ENCODE peak calls at places on chromosomes 11 and 22, in nine cellular contexts. I, H, A, B, D, L, V, W and R are unnamed samples.

GRCh38 chr11:125382211-125382807 is 113.8 kb downstream of the FEZ1 start:
- DNase-seq in I (no peak), H (no peak), A (no peak), B (peak), D (no peak), L (no peak), V (no peak), W (peak), R (no peak)

GRCh38 chr11:2818503-2818902 is 67.1 kb downstream of the CDKN1C start:
- DNase-seq in I (no peak), H (no peak), A (no peak), B (no peak), D (no peak), L (no peak), V (no peak), W (peak), R (no peak)

GRCh38 chr11:2885017-2885675 is 429 bp downstream of the CDKN1C start:
- DNase-seq in I (peak), H (peak), A (no peak), B (peak), D (peak), L (peak), V (peak), W (peak), R (no peak)

GRCh38 chr22:49091451-49091850 is 736.2 kb downstream of the BRD1 start:
- DNase-seq in I (no peak), H (no peak), A (no peak), B (no peak), D (no peak), L (no peak), V (no peak), W (peak), R (no peak)

GRCh38 chr22:18115844-18116480 is 5.4 kb downstream of the TUBA8 start:
- DNase-seq in I (no peak), H (no peak), A (no peak), B (no peak), D (no peak), L (no peak), V (no peak), W (no peak), R (no peak)

GRCh38 chr22:23565942-23566715 is 14.0 kb downstream of the IGLL1 start:
- DNase-seq in I (no peak), H (peak), A (no peak), B (no peak), D (peak), L (no peak), V (no peak), W (peak), R (peak)

GRCh38 chr11:106304274-106304673 is 226.8 kb downstream of the AASDHPPT start:
- DNase-seq in I (peak), H (no peak), A (no peak), B (peak), D (no peak), L (no peak), V (peak), W (no peak), R (no peak)

GRCh38 chr11:86952933-86953637 is 2.1 kb downstream of the FZD4 start:
- DNase-seq in I (no peak), H (no peak), A (no peak), B (no peak), D (no peak), L (no peak), V (peak), W (no peak), R (no peak)

GRCh38 chr11:65291613-65292012 is 23.1 kb upstream of the CDC42EP2 start:
- DNase-seq in I (peak), H (no peak), A (no peak), B (peak), D (no peak), L (peak), V (peak), W (no peak), R (no peak)

GRCh38 chr11:10366568-10367331 is 61.9 kb downstream of the ADM start:
- DNase-seq in I (peak), H (peak), A (peak), B (peak), D (peak), L (peak), V (peak), W (peak), R (peak)

GRCh38 chr11:69057236-69057635 is 8.5 kb downstream of the TPCN2 start:
- DNase-seq in I (no peak), H (no peak), A (no peak), B (no peak), D (no peak), L (no peak), V (no peak), W (no peak), R (no peak)

GRCh38 chr11:116605543-116605942 is 167.2 kb downstream of the BUD13 start:
- DNase-seq in I (peak), H (no peak), A (no peak), B (no peak), D (peak), L (peak), V (peak), W (no peak), R (no peak)

GRCh38 chr11:111918390-111919256 is at the start of gene C11orf52:
- DNase-seq in I (peak), H (no peak), A (no peak), B (peak), D (peak), L (peak), V (peak), W (no peak), R (no peak)

GRCh38 chr11:57324154-57324885 is 432 bp downstream of the TNKS1BP1 start:
- DNase-seq in I (peak), H (peak), A (no peak), B (peak), D (peak), L (peak), V (peak), W (peak), R (no peak)

GRCh38 chr22:48588151-48588880 is 1239.4 kb downstream of the BRD1 start:
- DNase-seq in I (no peak), H (no peak), A (no peak), B (no peak), D (no peak), L (no peak), V (no peak), W (no peak), R (no peak)

GRCh38 chr22:21940521-21940920 is 12.1 kb downstream of the PPM1F start:
- DNase-seq in I (no peak), H (no peak), A (no peak), B (no peak), D (no peak), L (peak), V (no peak), W (no peak), R (no peak)

GRCh38 chr11:82305123-82305522 is 428.5 kb downstream of the FAM181B start:
- DNase-seq in I (no peak), H (no peak), A (no peak), B (no peak), D (no peak), L (no peak), V (no peak), W (no peak), R (no peak)

GRCh38 chr11:83827520-83827919 is 541.4 kb upstream of the CCDC90B start:
- DNase-seq in I (peak), H (no peak), A (no peak), B (peak), D (no peak), L (no peak), V (no peak), W (no peak), R (no peak)

GRCh38 chr11:74307409-74307808 is 4.0 kb downstream of the P4HA3 start:
- DNase-seq in I (peak), H (no peak), A (no peak), B (no peak), D (peak), L (no peak), V (peak), W (no peak), R (no peak)

GRCh38 chr11:11416502-11416901 is 63.5 kb upstream of the CSNK2A3 start:
- DNase-seq in I (peak), H (no peak), A (no peak), B (peak), D (no peak), L (peak), V (peak), W (no peak), R (no peak)

GRCh38 chr22:48858121-48858520 is 969.6 kb downstream of the BRD1 start:
- DNase-seq in I (no peak), H (no peak), A (no peak), B (no peak), D (no peak), L (no peak), V (no peak), W (no peak), R (no peak)

GRCh38 chr11:12715131-12715530 is 40.9 kb downstream of the TEAD1 start:
- DNase-seq in I (no peak), H (no peak), A (no peak), B (no peak), D (no peak), L (no peak), V (no peak), W (no peak), R (no peak)

GRCh38 chr11:91243630-91244029 is 981.0 kb upstream of the FAT3 start:
- DNase-seq in I (no peak), H (no peak), A (no peak), B (no peak), D (no peak), L (peak), V (peak), W (no peak), R (no peak)

GRCh38 chr11:46520971-46521745 is 72.7 kb downstream of the AMBRA1 start:
- DNase-seq in I (peak), H (no peak), A (no peak), B (peak), D (no peak), L (peak), V (peak), W (no peak), R (no peak)

GRCh38 chr11:95698939-95699562 is 90.5 kb downstream of the FAM76B start:
- DNase-seq in I (no peak), H (no peak), A (no peak), B (peak), D (no peak), L (no peak), V (peak), W (no peak), R (no peak)

GRCh38 chr11:64684357-64684756 is 38.6 kb downstream of the NRXN2 start:
- DNase-seq in I (no peak), H (no peak), A (no peak), B (no peak), D (no peak), L (no peak), V (no peak), W (no peak), R (no peak)

GRCh38 chr11:65204646-65205601 is 23.2 kb downstream of the CAPN1 start:
- DNase-seq in I (peak), H (peak), A (no peak), B (peak), D (peak), L (peak), V (peak), W (peak), R (peak)

GRCh38 chr11:99911116-99911515 is 776.0 kb upstream of the ARHGAP42 start:
- DNase-seq in I (no peak), H (no peak), A (no peak), B (no peak), D (no peak), L (peak), V (no peak), W (no peak), R (no peak)

GRCh38 chr22:28883917-28884753 is 763 bp downstream of the ZNRF3 start:
- DNase-seq in I (no peak), H (peak), A (no peak), B (peak), D (peak), L (peak), V (peak), W (peak), R (peak)

GRCh38 chr11:34185926-34186841 is 80.8 kb downstream of the NAT10 start:
- DNase-seq in I (no peak), H (no peak), A (no peak), B (no peak), D (no peak), L (no peak), V (no peak), W (no peak), R (no peak)

GRCh38 chr11:86676533-86677154 is 4.2 kb upstream of the ME3 start:
- DNase-seq in I (no peak), H (no peak), A (no peak), B (no peak), D (peak), L (peak), V (no peak), W (no peak), R (no peak)

GRCh38 chr11:96311120-96311568 is 31.9 kb downstream of the MAML2 start:
- DNase-seq in I (peak), H (no peak), A (no peak), B (peak), D (no peak), L (peak), V (peak), W (no peak), R (no peak)

GRCh38 chr22:21629262-21630149 is at the start of gene YDJC:
- DNase-seq in I (peak), H (peak), A (peak), B (peak), D (peak), L (peak), V (peak), W (peak), R (peak)

GRCh38 chr11:14554959-14555358 is 34.8 kb upstream of the PSMA1 start:
- DNase-seq in I (no peak), H (no peak), A (no peak), B (peak), D (no peak), L (no peak), V (peak), W (no peak), R (peak)

GRCh38 chr11:11813288-11813962 is 28.3 kb upstream of the USP47 start:
- DNase-seq in I (peak), H (peak), A (peak), B (peak), D (no peak), L (peak), V (peak), W (no peak), R (no peak)

GRCh38 chr22:35537252-35537651 is 3.4 kb upstream of the RASD2 start:
- DNase-seq in I (no peak), H (no peak), A (no peak), B (no peak), D (no peak), L (no peak), V (no peak), W (no peak), R (no peak)

GRCh38 chr11:72969894-72970335 is 155.7 kb downstream of the ATG16L2 start:
- DNase-seq in I (peak), H (no peak), A (no peak), B (peak), D (no peak), L (peak), V (peak), W (no peak), R (no peak)

GRCh38 chr11:77074626-77075221 is 8.0 kb downstream of the CAPN5 start:
- DNase-seq in I (no peak), H (peak), A (no peak), B (peak), D (no peak), L (no peak), V (no peak), W (no peak), R (no peak)

GRCh38 chr11:59616396-59616982 is 915 bp upstream of the OSBP start:
- DNase-seq in I (no peak), H (no peak), A (no peak), B (no peak), D (no peak), L (no peak), V (no peak), W (peak), R (no peak)

GRCh38 chr22:42970029-42970428 is 44.9 kb downstream of the PACSIN2 start:
- DNase-seq in I (no peak), H (no peak), A (no peak), B (no peak), D (no peak), L (peak), V (no peak), W (no peak), R (no peak)
- H3K4me3 ChIP-seq in I (no peak), H (no peak), A (no peak), B (no peak), D (no peak), L (no peak), V (no peak), W (no peak), R (no peak)

GRCh38 chr11:36564376-36565032 is 3.3 kb upstream of the RAG1 start:
- DNase-seq in I (peak), H (no peak), A (no peak), B (peak), D (peak), L (peak), V (peak), W (no peak), R (peak)
- H3K4me3 ChIP-seq in I (peak), H (peak), A (peak), B (peak), D (peak), L (peak), V (peak), W (peak), R (no peak)

DNA sequence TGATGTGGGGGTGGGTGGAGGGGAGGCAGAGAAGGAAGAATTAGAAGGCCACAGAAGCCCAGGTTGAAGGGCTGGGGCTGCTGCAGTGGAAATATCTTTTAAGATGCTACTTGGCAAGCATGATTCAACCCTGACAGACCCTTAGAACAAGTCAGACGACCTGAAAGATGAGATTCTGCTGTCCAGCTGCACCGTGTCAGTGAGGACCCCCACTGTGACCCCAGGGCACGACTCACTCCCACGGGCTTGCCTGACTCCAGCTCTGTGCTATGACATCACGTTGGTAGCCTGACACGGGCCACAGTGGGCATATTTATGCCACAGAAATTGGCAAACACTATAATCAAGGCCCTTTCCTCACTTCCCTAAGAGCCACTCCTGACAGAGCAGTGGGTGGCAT is 36.1 kb downstream of the LRFN4 start:
- DNase-seq in I (no peak), H (no peak), A (no peak), B (peak), D (no peak), L (peak), V (no peak), W (no peak), R (no peak)
- H3K4me3 ChIP-seq in I (no peak), H (no peak), A (no peak), B (no peak), D (no peak), L (no peak), V (no peak), W (no peak), R (no peak)

DNA sequence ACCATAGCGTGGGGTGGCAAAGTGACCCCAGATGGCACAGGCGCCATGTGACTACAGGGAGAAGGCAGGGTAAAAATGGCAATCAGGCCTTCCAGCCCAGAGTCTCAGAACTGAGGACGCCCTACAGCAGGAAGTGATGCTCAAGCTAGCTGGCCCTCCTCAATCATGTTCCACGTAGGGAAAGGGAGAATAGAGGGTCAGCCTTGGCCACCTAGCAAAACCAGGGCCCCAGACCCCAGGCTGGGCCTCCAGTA is 978 bp upstream of the ANKRD13D start:
- DNase-seq in I (no peak), H (no peak), A (no peak), B (no peak), D (no peak), L (no peak), V (no peak), W (no peak), R (no peak)
- H3K4me3 ChIP-seq in I (peak), H (peak), A (peak), B (peak), D (peak), L (peak), V (peak), W (peak), R (peak)

GRCh38 chr11:40291304-40292100 is 1168.0 kb downstream of the LRRC4C start:
- DNase-seq in I (no peak), H (no peak), A (no peak), B (no peak), D (no peak), L (no peak), V (no peak), W (no peak), R (no peak)
- H3K4me3 ChIP-seq in I (peak), H (no peak), A (no peak), B (no peak), D (no peak), L (no peak), V (no peak), W (peak), R (no peak)

GRCh38 chr11:114847599-114847998 is 169.3 kb downstream of the NXPE2 start:
- DNase-seq in I (no peak), H (no peak), A (no peak), B (no peak), D (no peak), L (no peak), V (no peak), W (no peak), R (no peak)

GRCh38 chr11:114846040-114846791 is 167.9 kb downstream of the NXPE2 start:
- DNase-seq in I (peak), H (no peak), A (no peak), B (no peak), D (no peak), L (no peak), V (peak), W (no peak), R (no peak)

DNA sequence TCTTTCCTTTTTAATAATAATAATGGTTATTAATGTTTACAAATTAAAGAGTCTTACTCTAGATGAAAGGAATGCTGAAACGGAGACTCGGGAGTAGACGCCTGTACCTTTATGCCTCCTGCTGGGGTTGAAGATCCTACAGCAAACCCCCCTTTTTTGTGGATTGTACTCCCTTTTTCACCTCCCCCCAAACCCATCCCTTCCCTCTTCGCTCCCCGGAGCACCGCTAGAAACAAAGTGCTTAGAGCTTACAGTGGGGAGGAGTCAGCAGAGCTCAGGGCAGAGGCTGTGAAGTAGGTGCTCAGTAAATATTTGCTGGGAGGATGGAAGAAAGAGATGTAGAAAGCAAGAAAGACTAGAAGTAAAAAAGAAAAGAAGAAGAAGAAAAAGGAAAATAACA is 169.7 kb downstream of the NXPE2 start:
- DNase-seq in I (no peak), H (no peak), A (no peak), B (no peak), D (no peak), L (no peak), V (no peak), W (no peak), R (no peak)
- H3K4me3 ChIP-seq in I (no peak), H (no peak), A (no peak), B (no peak), D (no peak), L (no peak), V (no peak), W (no peak), R (no peak)

GRCh38 chr11:128575956-128576340 is 11.4 kb downstream of the ETS1 start:
- DNase-seq in I (peak), H (no peak), A (no peak), B (peak), D (no peak), L (no peak), V (peak), W (no peak), R (no peak)
- H3K4me3 ChIP-seq in I (no peak), H (no peak), A (no peak), B (no peak), D (no peak), L (no peak), V (no peak), W (peak), R (no peak)